ENCODE peak calls at places on chromosome 11, in five cellular contexts. One of them, this sample, is unnamed.

GRCh38 chr11:33500865-33501479 is 199.7 kb downstream of the C11orf91 start:
- DNase-seq in activated T-helper 1 cell treated with anti-CD3 and anti-CD28 coated beads, Interleukin-12 subunit alpha, Interleukin-12 subunit beta, Interleukin-2, Interleukin-4 antibody, amounts not matched to agents 30 ng/mL and 10 ng/mL and 1 ng/mL, durations not matched to agents 14 hours and 24 hours and 36 hours: no peak
- DNase-seq in stimulated activated CD4-positive, alpha-beta T cell treated with anti-CD3 and anti-CD28 coated beads, Interleukin-1b, Interleukin-23, amount 100 ng/mL, for 1 hour: no peak
- DNase-seq in H7: peak; percentile 7
- DNase-seq in lower leg skin: no peak
- DNase-seq in this sample: no peak

GRCh38 chr11:71120346-71120963 is 131.9 kb downstream of the SHANK2 start:
- DNase-seq in activated T-helper 1 cell treated with anti-CD3 and anti-CD28 coated beads, Interleukin-12 subunit alpha, Interleukin-12 subunit beta, Interleukin-2, Interleukin-4 antibody, amounts not matched to agents 30 ng/mL and 10 ng/mL and 1 ng/mL, durations not matched to agents 14 hours and 24 hours and 36 hours: no peak
- DNase-seq in stimulated activated CD4-positive, alpha-beta T cell treated with anti-CD3 and anti-CD28 coated beads, Interleukin-1b, Interleukin-23, amount 100 ng/mL, for 1 hour: no peak
- DNase-seq in H7: peak; percentile 85
- DNase-seq in lower leg skin: no peak
- DNase-seq in this sample: no peak

GRCh38 chr11:102836290-102836875 is 7.0 kb downstream of the MMP3 start:
- DNase-seq in activated T-helper 1 cell treated with anti-CD3 and anti-CD28 coated beads, Interleukin-12 subunit alpha, Interleukin-12 subunit beta, Interleukin-2, Interleukin-4 antibody, amounts not matched to agents 30 ng/mL and 10 ng/mL and 1 ng/mL, durations not matched to agents 14 hours and 24 hours and 36 hours: no peak
- DNase-seq in stimulated activated CD4-positive, alpha-beta T cell treated with anti-CD3 and anti-CD28 coated beads, Interleukin-1b, Interleukin-23, amount 100 ng/mL, for 1 hour: no peak
- DNase-seq in H7: no peak
- DNase-seq in lower leg skin: no peak
- DNase-seq in this sample: no peak

GRCh38 chr11:34065505-34066203 is 14.1 kb downstream of the CAPRIN1 start:
- DNase-seq in activated T-helper 1 cell treated with anti-CD3 and anti-CD28 coated beads, Interleukin-12 subunit alpha, Interleukin-12 subunit beta, Interleukin-2, Interleukin-4 antibody, amounts not matched to agents 30 ng/mL and 10 ng/mL and 1 ng/mL, durations not matched to agents 14 hours and 24 hours and 36 hours: no peak
- DNase-seq in stimulated activated CD4-positive, alpha-beta T cell treated with anti-CD3 and anti-CD28 coated beads, Interleukin-1b, Interleukin-23, amount 100 ng/mL, for 1 hour: no peak
- DNase-seq in H7: peak; percentile 33
- DNase-seq in lower leg skin: no peak
- DNase-seq in this sample: no peak

GRCh38 chr11:36130401-36130800 is 158.8 kb downstream of the COMMD9 start:
- DNase-seq in activated T-helper 1 cell treated with anti-CD3 and anti-CD28 coated beads, Interleukin-12 subunit alpha, Interleukin-12 subunit beta, Interleukin-2, Interleukin-4 antibody, amounts not matched to agents 30 ng/mL and 10 ng/mL and 1 ng/mL, durations not matched to agents 14 hours and 24 hours and 36 hours: no peak
- DNase-seq in stimulated activated CD4-positive, alpha-beta T cell treated with anti-CD3 and anti-CD28 coated beads, Interleukin-1b, Interleukin-23, amount 100 ng/mL, for 1 hour: no peak
- DNase-seq in H7: no peak
- DNase-seq in lower leg skin: no peak
- DNase-seq in this sample: no peak

GRCh38 chr11:132036751-132037466 is 666.5 kb downstream of the NTM start:
- DNase-seq in activated T-helper 1 cell treated with anti-CD3 and anti-CD28 coated beads, Interleukin-12 subunit alpha, Interleukin-12 subunit beta, Interleukin-2, Interleukin-4 antibody, amounts not matched to agents 30 ng/mL and 10 ng/mL and 1 ng/mL, durations not matched to agents 14 hours and 24 hours and 36 hours: no peak
- DNase-seq in stimulated activated CD4-positive, alpha-beta T cell treated with anti-CD3 and anti-CD28 coated beads, Interleukin-1b, Interleukin-23, amount 100 ng/mL, for 1 hour: no peak
- DNase-seq in H7: no peak
- DNase-seq in lower leg skin: no peak
- DNase-seq in this sample: no peak

GRCh38 chr11:72633068-72633467 is 41.2 kb downstream of the PDE2A start:
- DNase-seq in activated T-helper 1 cell treated with anti-CD3 and anti-CD28 coated beads, Interleukin-12 subunit alpha, Interleukin-12 subunit beta, Interleukin-2, Interleukin-4 antibody, amounts not matched to agents 30 ng/mL and 10 ng/mL and 1 ng/mL, durations not matched to agents 14 hours and 24 hours and 36 hours: no peak
- DNase-seq in stimulated activated CD4-positive, alpha-beta T cell treated with anti-CD3 and anti-CD28 coated beads, Interleukin-1b, Interleukin-23, amount 100 ng/mL, for 1 hour: no peak
- DNase-seq in H7: no peak
- DNase-seq in lower leg skin: no peak
- DNase-seq in this sample: no peak

GRCh38 chr11:38683484-38683883 is 2085.4 kb upstream of the RAG2 start:
- DNase-seq in activated T-helper 1 cell treated with anti-CD3 and anti-CD28 coated beads, Interleukin-12 subunit alpha, Interleukin-12 subunit beta, Interleukin-2, Interleukin-4 antibody, amounts not matched to agents 30 ng/mL and 10 ng/mL and 1 ng/mL, durations not matched to agents 14 hours and 24 hours and 36 hours: no peak
- DNase-seq in stimulated activated CD4-positive, alpha-beta T cell treated with anti-CD3 and anti-CD28 coated beads, Interleukin-1b, Interleukin-23, amount 100 ng/mL, for 1 hour: no peak
- DNase-seq in H7: no peak
- DNase-seq in lower leg skin: no peak
- DNase-seq in this sample: no peak

GRCh38 chr11:17533782-17534415 is 10.3 kb downstream of the USH1C start:
- DNase-seq in activated T-helper 1 cell treated with anti-CD3 and anti-CD28 coated beads, Interleukin-12 subunit alpha, Interleukin-12 subunit beta, Interleukin-2, Interleukin-4 antibody, amounts not matched to agents 30 ng/mL and 10 ng/mL and 1 ng/mL, durations not matched to agents 14 hours and 24 hours and 36 hours: no peak
- DNase-seq in stimulated activated CD4-positive, alpha-beta T cell treated with anti-CD3 and anti-CD28 coated beads, Interleukin-1b, Interleukin-23, amount 100 ng/mL, for 1 hour: no peak
- DNase-seq in H7: no peak
- DNase-seq in lower leg skin: no peak
- DNase-seq in this sample: no peak

GRCh38 chr11:70255717-70256116 is 14.8 kb upstream of the PPFIA1 start:
- DNase-seq in activated T-helper 1 cell treated with anti-CD3 and anti-CD28 coated beads, Interleukin-12 subunit alpha, Interleukin-12 subunit beta, Interleukin-2, Interleukin-4 antibody, amounts not matched to agents 30 ng/mL and 10 ng/mL and 1 ng/mL, durations not matched to agents 14 hours and 24 hours and 36 hours: no peak
- DNase-seq in stimulated activated CD4-positive, alpha-beta T cell treated with anti-CD3 and anti-CD28 coated beads, Interleukin-1b, Interleukin-23, amount 100 ng/mL, for 1 hour: no peak
- DNase-seq in H7: no peak
- DNase-seq in lower leg skin: peak; percentile 53
- DNase-seq in this sample: no peak

GRCh38 chr11:66020618-66021357 is 5.5 kb downstream of the CATSPER1 start:
- DNase-seq in activated T-helper 1 cell treated with anti-CD3 and anti-CD28 coated beads, Interleukin-12 subunit alpha, Interleukin-12 subunit beta, Interleukin-2, Interleukin-4 antibody, amounts not matched to agents 30 ng/mL and 10 ng/mL and 1 ng/mL, durations not matched to agents 14 hours and 24 hours and 36 hours: no peak
- DNase-seq in stimulated activated CD4-positive, alpha-beta T cell treated with anti-CD3 and anti-CD28 coated beads, Interleukin-1b, Interleukin-23, amount 100 ng/mL, for 1 hour: no peak
- DNase-seq in H7: no peak
- DNase-seq in lower leg skin: no peak
- DNase-seq in this sample: no peak

GRCh38 chr11:110071197-110071596 is 22.0 kb upstream of the ZC3H12C start:
- DNase-seq in activated T-helper 1 cell treated with anti-CD3 and anti-CD28 coated beads, Interleukin-12 subunit alpha, Interleukin-12 subunit beta, Interleukin-2, Interleukin-4 antibody, amounts not matched to agents 30 ng/mL and 10 ng/mL and 1 ng/mL, durations not matched to agents 14 hours and 24 hours and 36 hours: no peak
- DNase-seq in stimulated activated CD4-positive, alpha-beta T cell treated with anti-CD3 and anti-CD28 coated beads, Interleukin-1b, Interleukin-23, amount 100 ng/mL, for 1 hour: no peak
- DNase-seq in H7: no peak
- DNase-seq in lower leg skin: no peak
- DNase-seq in this sample: no peak

GRCh38 chr11:74055938-74056337 is 47.1 kb upstream of the UCP3 start:
- DNase-seq in activated T-helper 1 cell treated with anti-CD3 and anti-CD28 coated beads, Interleukin-12 subunit alpha, Interleukin-12 subunit beta, Interleukin-2, Interleukin-4 antibody, amounts not matched to agents 30 ng/mL and 10 ng/mL and 1 ng/mL, durations not matched to agents 14 hours and 24 hours and 36 hours: no peak
- DNase-seq in stimulated activated CD4-positive, alpha-beta T cell treated with anti-CD3 and anti-CD28 coated beads, Interleukin-1b, Interleukin-23, amount 100 ng/mL, for 1 hour: no peak
- DNase-seq in H7: no peak
- DNase-seq in lower leg skin: no peak
- DNase-seq in this sample: no peak

GRCh38 chr11:4865855-4866254 is 15.8 kb upstream of the OR51T1 start:
- DNase-seq in activated T-helper 1 cell treated with anti-CD3 and anti-CD28 coated beads, Interleukin-12 subunit alpha, Interleukin-12 subunit beta, Interleukin-2, Interleukin-4 antibody, amounts not matched to agents 30 ng/mL and 10 ng/mL and 1 ng/mL, durations not matched to agents 14 hours and 24 hours and 36 hours: no peak
- DNase-seq in stimulated activated CD4-positive, alpha-beta T cell treated with anti-CD3 and anti-CD28 coated beads, Interleukin-1b, Interleukin-23, amount 100 ng/mL, for 1 hour: no peak
- DNase-seq in H7: no peak
- DNase-seq in lower leg skin: no peak
- DNase-seq in this sample: no peak

GRCh38 chr11:92829121-92829520 is 140.3 kb upstream of the MTNR1B start:
- DNase-seq in activated T-helper 1 cell treated with anti-CD3 and anti-CD28 coated beads, Interleukin-12 subunit alpha, Interleukin-12 subunit beta, Interleukin-2, Interleukin-4 antibody, amounts not matched to agents 30 ng/mL and 10 ng/mL and 1 ng/mL, durations not matched to agents 14 hours and 24 hours and 36 hours: no peak
- DNase-seq in stimulated activated CD4-positive, alpha-beta T cell treated with anti-CD3 and anti-CD28 coated beads, Interleukin-1b, Interleukin-23, amount 100 ng/mL, for 1 hour: no peak
- DNase-seq in H7: no peak
- DNase-seq in lower leg skin: no peak
- DNase-seq in this sample: no peak

GRCh38 chr11:130452171-130452570 is 3.7 kb downstream of the ADAMTS15 start:
- DNase-seq in activated T-helper 1 cell treated with anti-CD3 and anti-CD28 coated beads, Interleukin-12 subunit alpha, Interleukin-12 subunit beta, Interleukin-2, Interleukin-4 antibody, amounts not matched to agents 30 ng/mL and 10 ng/mL and 1 ng/mL, durations not matched to agents 14 hours and 24 hours and 36 hours: no peak
- DNase-seq in stimulated activated CD4-positive, alpha-beta T cell treated with anti-CD3 and anti-CD28 coated beads, Interleukin-1b, Interleukin-23, amount 100 ng/mL, for 1 hour: no peak
- DNase-seq in H7: no peak
- DNase-seq in lower leg skin: no peak
- DNase-seq in this sample: no peak

GRCh38 chr11:60783141-60783484 is 2.0 kb upstream of the MS4A10 start:
- DNase-seq in activated T-helper 1 cell treated with anti-CD3 and anti-CD28 coated beads, Interleukin-12 subunit alpha, Interleukin-12 subunit beta, Interleukin-2, Interleukin-4 antibody, amounts not matched to agents 30 ng/mL and 10 ng/mL and 1 ng/mL, durations not matched to agents 14 hours and 24 hours and 36 hours: no peak
- DNase-seq in stimulated activated CD4-positive, alpha-beta T cell treated with anti-CD3 and anti-CD28 coated beads, Interleukin-1b, Interleukin-23, amount 100 ng/mL, for 1 hour: no peak
- DNase-seq in H7: no peak
- DNase-seq in lower leg skin: no peak
- DNase-seq in this sample: no peak

GRCh38 chr11:69280994-69281393 is 13.0 kb upstream of the MYEOV start:
- DNase-seq in activated T-helper 1 cell treated with anti-CD3 and anti-CD28 coated beads, Interleukin-12 subunit alpha, Interleukin-12 subunit beta, Interleukin-2, Interleukin-4 antibody, amounts not matched to agents 30 ng/mL and 10 ng/mL and 1 ng/mL, durations not matched to agents 14 hours and 24 hours and 36 hours: no peak
- DNase-seq in stimulated activated CD4-positive, alpha-beta T cell treated with anti-CD3 and anti-CD28 coated beads, Interleukin-1b, Interleukin-23, amount 100 ng/mL, for 1 hour: no peak
- DNase-seq in H7: no peak
- DNase-seq in lower leg skin: peak; percentile 64
- DNase-seq in this sample: no peak

GRCh38 chr11:112302226-112302868 is 41.7 kb upstream of the PLET1 start:
- DNase-seq in activated T-helper 1 cell treated with anti-CD3 and anti-CD28 coated beads, Interleukin-12 subunit alpha, Interleukin-12 subunit beta, Interleukin-2, Interleukin-4 antibody, amounts not matched to agents 30 ng/mL and 10 ng/mL and 1 ng/mL, durations not matched to agents 14 hours and 24 hours and 36 hours: no peak
- DNase-seq in stimulated activated CD4-positive, alpha-beta T cell treated with anti-CD3 and anti-CD28 coated beads, Interleukin-1b, Interleukin-23, amount 100 ng/mL, for 1 hour: no peak
- DNase-seq in H7: no peak
- DNase-seq in lower leg skin: no peak
- DNase-seq in this sample: no peak

GRCh38 chr11:102940714-102941588 is 14.6 kb downstream of the MMP13 start:
- DNase-seq in activated T-helper 1 cell treated with anti-CD3 and anti-CD28 coated beads, Interleukin-12 subunit alpha, Interleukin-12 subunit beta, Interleukin-2, Interleukin-4 antibody, amounts not matched to agents 30 ng/mL and 10 ng/mL and 1 ng/mL, durations not matched to agents 14 hours and 24 hours and 36 hours: peak; percentile 16
- DNase-seq in stimulated activated CD4-positive, alpha-beta T cell treated with anti-CD3 and anti-CD28 coated beads, Interleukin-1b, Interleukin-23, amount 100 ng/mL, for 1 hour: no peak
- DNase-seq in H7: peak; percentile 33
- DNase-seq in lower leg skin: peak; percentile 33
- DNase-seq in this sample: no peak

GRCh38 chr11:44788536-44789227 is 61.9 kb downstream of the TSPAN18 start:
- DNase-seq in activated T-helper 1 cell treated with anti-CD3 and anti-CD28 coated beads, Interleukin-12 subunit alpha, Interleukin-12 subunit beta, Interleukin-2, Interleukin-4 antibody, amounts not matched to agents 30 ng/mL and 10 ng/mL and 1 ng/mL, durations not matched to agents 14 hours and 24 hours and 36 hours: no peak
- DNase-seq in stimulated activated CD4-positive, alpha-beta T cell treated with anti-CD3 and anti-CD28 coated beads, Interleukin-1b, Interleukin-23, amount 100 ng/mL, for 1 hour: no peak
- DNase-seq in H7: no peak
- DNase-seq in lower leg skin: no peak
- DNase-seq in this sample: no peak

GRCh38 chr11:11396290-11397042 is 43.4 kb upstream of the CSNK2A3 start:
- DNase-seq in activated T-helper 1 cell treated with anti-CD3 and anti-CD28 coated beads, Interleukin-12 subunit alpha, Interleukin-12 subunit beta, Interleukin-2, Interleukin-4 antibody, amounts not matched to agents 30 ng/mL and 10 ng/mL and 1 ng/mL, durations not matched to agents 14 hours and 24 hours and 36 hours: no peak
- DNase-seq in stimulated activated CD4-positive, alpha-beta T cell treated with anti-CD3 and anti-CD28 coated beads, Interleukin-1b, Interleukin-23, amount 100 ng/mL, for 1 hour: no peak
- DNase-seq in H7: no peak
- DNase-seq in lower leg skin: no peak
- DNase-seq in this sample: no peak

GRCh38 chr11:92717240-92717639 is 252.2 kb upstream of the MTNR1B start:
- DNase-seq in activated T-helper 1 cell treated with anti-CD3 and anti-CD28 coated beads, Interleukin-12 subunit alpha, Interleukin-12 subunit beta, Interleukin-2, Interleukin-4 antibody, amounts not matched to agents 30 ng/mL and 10 ng/mL and 1 ng/mL, durations not matched to agents 14 hours and 24 hours and 36 hours: no peak
- DNase-seq in stimulated activated CD4-positive, alpha-beta T cell treated with anti-CD3 and anti-CD28 coated beads, Interleukin-1b, Interleukin-23, amount 100 ng/mL, for 1 hour: no peak
- DNase-seq in H7: no peak
- DNase-seq in lower leg skin: no peak
- DNase-seq in this sample: no peak

GRCh38 chr11:101126551-101127347 is 2.9 kb downstream of the PGR start:
- DNase-seq in activated T-helper 1 cell treated with anti-CD3 and anti-CD28 coated beads, Interleukin-12 subunit alpha, Interleukin-12 subunit beta, Interleukin-2, Interleukin-4 antibody, amounts not matched to agents 30 ng/mL and 10 ng/mL and 1 ng/mL, durations not matched to agents 14 hours and 24 hours and 36 hours: no peak
- DNase-seq in stimulated activated CD4-positive, alpha-beta T cell treated with anti-CD3 and anti-CD28 coated beads, Interleukin-1b, Interleukin-23, amount 100 ng/mL, for 1 hour: no peak
- DNase-seq in H7: peak; percentile 58
- DNase-seq in lower leg skin: peak; percentile 17
- DNase-seq in this sample: no peak

GRCh38 chr11:47987781-47988180 is 7.4 kb downstream of the PTPRJ start:
- DNase-seq in activated T-helper 1 cell treated with anti-CD3 and anti-CD28 coated beads, Interleukin-12 subunit alpha, Interleukin-12 subunit beta, Interleukin-2, Interleukin-4 antibody, amounts not matched to agents 30 ng/mL and 10 ng/mL and 1 ng/mL, durations not matched to agents 14 hours and 24 hours and 36 hours: no peak
- DNase-seq in stimulated activated CD4-positive, alpha-beta T cell treated with anti-CD3 and anti-CD28 coated beads, Interleukin-1b, Interleukin-23, amount 100 ng/mL, for 1 hour: no peak
- DNase-seq in H7: no peak
- DNase-seq in lower leg skin: no peak
- DNase-seq in this sample: no peak